ENCODE peak calls at places on chromosomes 13 and 19, in seven cellular contexts. H is HCT116, D is GM23338, A is PC-3, M is MM.1S, S is neural progenitor cell, G is hepatocyte. X is an unnamed sample.

GRCh38 chr13:109402976-109403375 is 383.4 kb downstream of the IRS2 start:
- DNase-seq in A (no peak), G (no peak), D (no peak), H (no peak), S (no peak), M (no peak), X (no peak)

GRCh38 chr13:48009298-48009697 is 8.2 kb upstream of the SUCLA2 start:
- DNase-seq in G (no peak), S (no peak), M (no peak), H (no peak), A (peak), D (no peak), X (peak)

GRCh38 chr13:43058318-43058674 is 34.9 kb downstream of the DNAJC15 start:
- DNase-seq in M (no peak), S (no peak), D (no peak), A (peak), G (peak), H (peak), X (peak)

GRCh38 chr13:36789061-36789460 is 30.0 kb upstream of the RFXAP start:
- DNase-seq in M (no peak), H (no peak), A (peak), D (no peak), G (no peak), S (no peak), X (peak)

GRCh38 chr19:13493516-13494310 is 12.6 kb downstream of the CACNA1A start:
- DNase-seq in D (no peak), H (no peak), S (no peak), M (no peak), A (peak), G (no peak), X (peak)

GRCh38 chr19:12093777-12094176 is 29.2 kb downstream of the ZNF844 start:
- DNase-seq in H (no peak), D (no peak), A (no peak), M (no peak), S (no peak), G (no peak), X (no peak)

GRCh38 chr19:38250821-38251563 is 5.2 kb downstream of the PPP1R14A start:
- DNase-seq in S (no peak), G (peak), H (no peak), M (no peak), A (no peak), D (peak), X (peak)

GRCh38 chr19:56476671-56477428 is at the start of gene ZNF667:
- DNase-seq in G (peak), D (peak), H (no peak), A (peak), S (peak), M (no peak), X (peak)

GRCh38 chr13:76723551-76724232 is 162.5 kb downstream of the KCTD12 start:
- DNase-seq in H (no peak), A (peak), M (no peak), G (peak), D (peak), S (peak), X (peak)

GRCh38 chr13:80054806-80055205 is 286.1 kb downstream of the SPRY2 start:
- DNase-seq in A (no peak), S (no peak), M (no peak), H (no peak), D (no peak), G (no peak), X (peak)

GRCh38 chr13:44140146-44140545 is 233.5 kb upstream of the SERP2 start:
- DNase-seq in H (no peak), G (peak), A (no peak), S (peak), M (no peak), D (peak), X (no peak)

GRCh38 chr13:99977912-99978780 is 3.4 kb upstream of the ZIC2 start:
- DNase-seq in A (no peak), H (no peak), M (no peak), D (peak), S (peak), G (no peak), X (no peak)

GRCh38 chr19:38841787-38842438 is 7.9 kb downstream of the HNRNPL start:
- DNase-seq in H (no peak), A (no peak), G (no peak), M (no peak), D (no peak), S (no peak), X (no peak)

GRCh38 chr19:39052846-39053245 is 20.5 kb upstream of the FBXO27 start:
- DNase-seq in S (no peak), H (no peak), G (no peak), M (no peak), A (no peak), D (no peak), X (no peak)

GRCh38 chr19:37963190-37963947 is 56.4 kb downstream of the SIPA1L3 start:
- DNase-seq in M (no peak), A (no peak), D (no peak), G (no peak), S (no peak), H (no peak), X (peak)

GRCh38 chr19:37348060-37348459 is 22.8 kb upstream of the ZNF527 start:
- DNase-seq in S (no peak), G (no peak), M (no peak), D (no peak), A (no peak), H (no peak), X (peak)

GRCh38 chr13:49610176-49610575 is 18.1 kb upstream of the ARL11 start:
- DNase-seq in D (no peak), H (no peak), A (no peak), M (no peak), G (peak), S (no peak), X (no peak)

GRCh38 chr13:112000888-112001287 is 66.1 kb upstream of the SOX1 start:
- DNase-seq in M (no peak), S (no peak), H (no peak), D (no peak), G (no peak), A (no peak), X (no peak)

GRCh38 chr19:20245309-20245708 is 78.3 kb downstream of the ZNF486 start:
- DNase-seq in D (no peak), M (no peak), H (no peak), G (no peak), A (no peak), S (no peak), X (no peak)

GRCh38 chr13:51324714-51325440 is 14.6 kb upstream of the SERPINE3 start:
- DNase-seq in D (peak), G (no peak), A (no peak), H (no peak), S (peak), M (no peak), X (no peak)

GRCh38 chr19:7783991-7784421 is 21.0 kb downstream of the CLEC4M start:
- DNase-seq in A (peak), M (no peak), G (peak), D (peak), H (no peak), S (no peak), X (peak)

GRCh38 chr19:7987084-7987768 is 18.2 kb downstream of the ELAVL1 start:
- DNase-seq in G (no peak), M (no peak), H (no peak), D (no peak), S (no peak), A (peak), X (no peak)

GRCh38 chr13:46665630-46666482 is 112.9 kb downstream of the LRCH1 start:
- DNase-seq in D (no peak), H (no peak), G (peak), A (peak), S (no peak), M (no peak), X (no peak)

GRCh38 chr13:30720470-30720869 is 14.9 kb upstream of the ALOX5AP start:
- DNase-seq in A (no peak), S (no peak), D (no peak), G (no peak), H (no peak), M (no peak), X (peak)

GRCh38 chr13:27379694-27380596 is 44.5 kb upstream of the GTF3A start:
- DNase-seq in G (peak), H (peak), A (peak), M (peak), D (peak), S (peak), X (peak)

GRCh38 chr13:82439159-82439904 is 1442.9 kb downstream of the SLITRK1 start:
- DNase-seq in H (no peak), M (no peak), D (no peak), A (no peak), S (no peak), G (no peak), X (no peak)

GRCh38 chr13:27007166-27007565 is 164.4 kb downstream of the USP12 start:
- DNase-seq in H (no peak), S (peak), A (no peak), M (no peak), D (peak), G (no peak), X (no peak)

GRCh38 chr19:35907377-35907745 is 734 bp downstream of the TYROBP start:
- DNase-seq in G (no peak), S (no peak), A (no peak), H (no peak), D (no peak), M (no peak), X (no peak)

GRCh38 chr13:97020194-97020593 is 25.9 kb upstream of the OXGR1 start:
- DNase-seq in H (no peak), D (no peak), S (no peak), G (no peak), A (no peak), M (no peak), X (no peak)

GRCh38 chr13:54637377-54637776 is 1608.8 kb downstream of the OLFM4 start:
- DNase-seq in D (peak), S (peak), A (peak), G (peak), H (no peak), M (no peak), X (no peak)

GRCh38 chr19:38970664-38971532 is 4.6 kb downstream of the FBXO17 start:
- DNase-seq in G (no peak), D (no peak), H (no peak), S (no peak), M (no peak), A (no peak), X (peak)

GRCh38 chr19:43432866-43433673 is 18.4 kb downstream of the TEX101 start:
- DNase-seq in S (peak), G (peak), D (peak), M (peak), A (peak), H (peak), X (peak)

GRCh38 chr19:42250666-42251531 is 4.0 kb downstream of the ERF start:
- DNase-seq in M (peak), S (no peak), G (no peak), H (no peak), A (no peak), D (no peak), X (peak)

GRCh38 chr19:53966931-53967330 is 4.2 kb downstream of the CACNG8 start:
- DNase-seq in S (no peak), G (no peak), D (no peak), M (no peak), H (no peak), A (no peak), X (no peak)

GRCh38 chr19:1967087-1967608 is 26.2 kb downstream of the CSNK1G2 start:
- DNase-seq in S (no peak), H (no peak), D (no peak), M (no peak), G (no peak), A (no peak), X (no peak)
- TF ChIP-seq EZH2phosphoT487 in S (no peak), H (no peak), D (no peak), M (no peak), G (no peak), A (no peak), X (no peak)

GRCh38 chr19:33226550-33227241 is 1.0 kb upstream of the SLC7A10 start:
- DNase-seq in A (no peak), H (no peak), S (peak), D (peak), G (peak), M (no peak), X (peak)

GRCh38 chr19:33224694-33225457 is 774 bp downstream of the SLC7A10 start:
- DNase-seq in A (no peak), D (peak), S (no peak), G (no peak), M (no peak), H (no peak), X (no peak)

GRCh38 chr19:33227242-33227650 is 1.6 kb upstream of the SLC7A10 start:
- DNase-seq in A (no peak), D (peak), M (no peak), G (no peak), H (no peak), S (no peak), X (no peak)

GRCh38 chr19:33227870-33228599 is 2.4 kb upstream of the SLC7A10 start:
- DNase-seq in M (no peak), A (no peak), G (no peak), H (no peak), S (no peak), D (no peak), X (no peak)

DNA sequence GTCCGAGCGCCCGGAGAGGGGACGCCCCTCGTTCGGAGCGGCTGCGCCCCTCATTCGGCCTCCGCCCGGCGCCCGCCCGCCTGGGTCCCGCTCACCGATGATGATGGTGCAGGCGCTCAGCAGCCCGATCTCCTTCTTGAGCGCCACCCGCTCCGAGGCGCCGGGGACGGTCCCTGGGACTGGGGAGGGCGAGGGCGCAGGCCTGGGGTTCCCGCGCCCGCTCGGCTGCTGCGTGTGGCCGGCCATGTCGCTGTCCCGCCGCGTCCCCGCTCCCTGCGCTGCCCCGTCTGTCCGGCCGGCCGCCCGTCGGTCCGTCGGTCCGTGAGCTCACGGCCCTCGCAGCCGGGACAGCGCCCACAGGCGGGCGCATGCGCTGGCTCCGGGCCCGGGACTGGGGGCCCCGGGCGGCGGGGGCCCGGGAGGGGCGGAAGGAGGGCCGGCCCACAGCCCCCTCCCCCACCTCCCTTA is at the start of gene SLC7A10:
- DNase-seq in D (peak), M (no peak), A (no peak), G (peak), S (peak), H (no peak), X (peak)
- TF ChIP-seq EZH2 in D (no peak), M (no peak), A (no peak), G (peak), S (peak), H (no peak), X (no peak)

GRCh38 chr19:18150776-18151624 is 2.0 kb upstream of the PIK3R2 start:
- DNase-seq in M (no peak), A (no peak), S (no peak), G (no peak), D (no peak), H (no peak), X (no peak)

GRCh38 chr19:18147396-18147795 is 5.6 kb upstream of the PIK3R2 start:
- DNase-seq in A (no peak), G (no peak), H (no peak), M (no peak), D (no peak), S (no peak), X (no peak)

GRCh38 chr19:18152817-18153554 is at the start of gene PIK3R2:
- DNase-seq in G (peak), A (peak), S (peak), H (peak), M (peak), D (peak), X (peak)

GRCh38 chr19:18152444-18152816 is 533 bp upstream of the PIK3R2 start:
- DNase-seq in G (peak), S (peak), D (peak), A (peak), H (peak), M (peak), X (peak)

GRCh38 chr19:18149596-18149975 is 3.4 kb upstream of the PIK3R2 start:
- DNase-seq in G (no peak), S (no peak), H (no peak), M (no peak), D (no peak), A (no peak), X (no peak)
- H3K4me2 ChIP-seq in G (no peak), S (no peak), H (no peak), M (no peak), D (no peak), A (no peak), X (no peak)

GRCh38 chr13:31887311-31887710 is 144.3 kb upstream of the FRY start:
- DNase-seq in G (no peak), M (no peak), S (no peak), H (no peak), D (no peak), A (no peak), X (peak)

GRCh38 chr13:31882794-31883193 is 143.5 kb downstream of the RXFP2 start:
- DNase-seq in S (no peak), M (no peak), A (no peak), H (no peak), G (no peak), D (no peak), X (no peak)

GRCh38 chr13:31884556-31884955 is 145.2 kb downstream of the RXFP2 start:
- DNase-seq in S (no peak), D (no peak), A (no peak), M (no peak), G (no peak), H (no peak), X (no peak)

GRCh38 chr13:31881495-31881882 is 142.2 kb downstream of the RXFP2 start:
- DNase-seq in G (no peak), M (no peak), S (no peak), H (no peak), D (no peak), A (no peak), X (no peak)

GRCh38 chr13:31885994-31886393 is 145.6 kb upstream of the FRY start:
- DNase-seq in H (no peak), G (no peak), S (peak), D (no peak), M (no peak), A (no peak), X (peak)
- TF ChIP-seq EZH2phosphoT487 in H (no peak), G (no peak), S (no peak), D (no peak), M (no peak), A (no peak), X (no peak)

GRCh38 chr19:1776606-1777147 is 23.4 kb downstream of the ONECUT3 start:
- DNase-seq in M (no peak), S (no peak), G (no peak), D (no peak), H (no peak), A (no peak), X (no peak)

GRCh38 chr19:1773173-1773572 is 19.9 kb downstream of the ONECUT3 start:
- DNase-seq in H (peak), S (no peak), A (peak), D (no peak), G (no peak), M (no peak), X (peak)

GRCh38 chr19:1777149-1777548 is 23.8 kb downstream of the ONECUT3 start:
- DNase-seq in D (no peak), S (no peak), A (no peak), H (no peak), G (no peak), M (no peak), X (no peak)

GRCh38 chr19:1774999-1775772 is 21.9 kb downstream of the ONECUT3 start:
- DNase-seq in A (no peak), G (no peak), M (no peak), S (no peak), H (no peak), D (peak), X (peak)

GRCh38 chr19:1775951-1776605 is 22.8 kb downstream of the ONECUT3 start:
- DNase-seq in S (no peak), H (no peak), G (no peak), A (no peak), M (no peak), D (no peak), X (no peak)
- TF ChIP-seq EZH2 in S (peak), H (no peak), G (peak), A (no peak), M (no peak), D (peak), X (peak)

DNA sequence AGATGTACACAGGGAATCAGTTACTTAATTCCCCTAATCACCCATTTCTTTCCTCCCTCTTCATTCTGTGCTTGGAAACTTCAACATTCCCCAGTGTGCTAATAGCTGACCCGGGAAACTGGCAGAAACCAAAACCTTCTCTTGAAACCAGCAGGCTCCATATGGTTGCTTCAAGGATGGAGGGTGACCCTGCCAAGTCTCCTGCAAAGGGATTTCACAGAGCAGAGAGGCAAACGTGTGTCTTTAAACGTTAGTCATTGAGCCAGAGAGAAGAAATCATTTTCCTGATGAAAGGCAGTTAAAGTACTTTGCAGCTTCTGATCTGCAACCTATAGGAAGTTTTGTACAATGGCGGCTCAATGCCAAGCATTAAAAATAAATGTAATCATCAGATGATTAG is 220.9 kb downstream of the POU4F1 start:
- DNase-seq in G (no peak), M (no peak), A (no peak), D (no peak), H (no peak), S (no peak), X (no peak)
- H3K4me2 ChIP-seq in G (no peak), M (no peak), A (no peak), D (no peak), H (no peak), S (no peak), X (no peak)

DNA sequence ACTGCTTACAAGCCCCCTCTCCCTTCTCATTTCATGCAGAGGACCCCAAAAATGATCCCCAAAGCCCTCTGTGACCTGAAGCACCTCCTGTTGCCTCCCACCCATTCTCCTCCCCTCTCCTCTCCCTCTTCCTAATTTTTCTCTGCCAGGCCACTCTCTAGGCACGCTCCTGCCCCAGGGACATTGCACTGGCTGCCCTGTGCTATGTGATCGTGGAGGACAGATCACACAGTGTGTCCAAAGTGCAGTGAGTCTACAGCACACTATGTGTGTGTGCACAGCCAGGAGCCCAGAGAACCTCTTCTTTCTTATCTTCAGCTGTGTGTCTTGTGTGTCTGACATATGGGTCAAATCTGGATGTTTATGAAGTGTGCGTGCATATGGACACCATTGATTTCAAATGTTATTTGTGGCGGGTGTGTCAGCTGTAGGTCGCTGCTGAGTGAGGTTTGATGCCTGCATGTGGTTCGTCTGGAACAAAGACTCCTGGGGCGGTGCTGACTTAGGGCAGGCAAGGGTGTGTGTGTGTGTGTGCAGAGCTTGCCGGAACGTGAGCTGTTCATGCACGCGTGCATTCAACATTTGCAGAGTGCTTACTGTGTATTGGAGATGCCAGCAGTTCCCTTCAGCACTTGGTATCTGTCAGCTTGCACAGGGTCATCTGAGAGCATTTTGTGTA is 2.1 kb upstream of the KLHL26 start:
- DNase-seq in A (no peak), S (no peak), H (no peak), M (no peak), G (no peak), D (no peak), X (peak)
- TF ChIP-seq EZH2phosphoT487 in A (no peak), S (no peak), H (no peak), M (no peak), G (no peak), D (no peak), X (no peak)

X was measured in GM23248.